ENCODE peak calls at places on chromosomes 12 and 14, in seven cellular contexts. U is ovary, X is sigmoid colon, J is NB4, S is esophagus squamous epithelium, M is A549, I is gastrocnemius medialis. W is an unnamed sample.

GRCh38 chr14:32627545-32628298 is 298.6 kb downstream of the AKAP6 start:
- DNase-seq in U (no peak), X (no peak), J (no peak), S (no peak), M (no peak), I (no peak), W (no peak)

GRCh38 chr14:102200690-102201368 is 61.1 kb downstream of the WDR20 start:
- DNase-seq in U (no peak), X (peak; percentile 55), J (no peak), S (no peak), M (no peak), I (no peak), W (no peak)

GRCh38 chr12:115648463-115648862 is 629.0 kb downstream of the MED13L start:
- DNase-seq in U (no peak), X (no peak), J (no peak), S (no peak), M (no peak), I (no peak), W (no peak)

GRCh38 chr12:126582231-126582630 is 1517.0 kb downstream of the AACS start:
- DNase-seq in U (no peak), X (no peak), J (no peak), S (no peak), M (no peak), I (no peak), W (peak; percentile 19)

GRCh38 chr12:69639400-69640016 is 28.8 kb upstream of the LRRC10 start:
- DNase-seq in U (peak; percentile 71), X (peak; percentile 70), J (peak; percentile 80), S (no peak), M (peak; percentile 82), I (no peak), W (peak; percentile 67)

GRCh38 chr14:61730756-61731373 is 31.4 kb upstream of the SNAPC1 start:
- DNase-seq in U (no peak), X (no peak), J (peak; percentile 28), S (no peak), M (no peak), I (no peak), W (no peak)

GRCh38 chr12:15728118-15728598 is 61.0 kb downstream of the EPS8 start:
- DNase-seq in U (no peak), X (no peak), J (no peak), S (no peak), M (peak; percentile 51), I (no peak), W (peak; percentile 15)

GRCh38 chr12:88579572-88579940 is 715 bp downstream of the KITLG start:
- DNase-seq in U (peak; percentile 67), X (peak; percentile 67), J (no peak), S (no peak), M (peak; percentile 51), I (no peak), W (peak; percentile 24)

GRCh38 chr12:29270446-29270845 is 110.5 kb downstream of the ERGIC2 start:
- DNase-seq in U (no peak), X (no peak), J (no peak), S (no peak), M (no peak), I (no peak), W (no peak)

GRCh38 chr14:85316701-85317100 is 213.2 kb upstream of the FLRT2 start:
- DNase-seq in U (no peak), X (no peak), J (no peak), S (no peak), M (no peak), I (no peak), W (no peak)

GRCh38 chr14:94722397-94722796 is 47.5 kb downstream of the GSC start:
- DNase-seq in U (no peak), X (no peak), J (no peak), S (no peak), M (no peak), I (no peak), W (no peak)

GRCh38 chr12:5197127-5197526 is 153.4 kb downstream of the KCNA5 start:
- DNase-seq in U (no peak), X (no peak), J (no peak), S (no peak), M (no peak), I (no peak), W (no peak)

GRCh38 chr12:54357802-54358619 is 6.3 kb downstream of the GPR84 start:
- DNase-seq in U (no peak), X (no peak), J (peak; percentile 53), S (no peak), M (no peak), I (no peak), W (no peak)

GRCh38 chr12:70719672-70720420 is 82.6 kb upstream of the PTPRB start:
- DNase-seq in U (no peak), X (peak; percentile 66), J (peak; percentile 34), S (no peak), M (no peak), I (no peak), W (no peak)

GRCh38 chr12:9619411-9620179 is 11.9 kb upstream of the KLRB1 start:
- DNase-seq in U (no peak), X (no peak), J (no peak), S (no peak), M (no peak), I (no peak), W (no peak)

GRCh38 chr12:50271724-50272247 is 11.5 kb downstream of the LIMA1 start:
- DNase-seq in U (no peak), X (no peak), J (no peak), S (no peak), M (no peak), I (no peak), W (no peak)

GRCh38 chr12:39575498-39575875 is 44.1 kb downstream of the ABCD2 start:
- DNase-seq in U (no peak), X (no peak), J (no peak), S (no peak), M (no peak), I (no peak), W (no peak)

GRCh38 chr14:74038015-74038859 is 19.1 kb downstream of the BBOF1 start:
- DNase-seq in U (no peak), X (no peak), J (peak; percentile 68), S (no peak), M (peak; percentile 62), I (no peak), W (peak; percentile 6)

GRCh38 chr12:106769078-106769477 is 5.4 kb upstream of the RIC8B start:
- DNase-seq in U (no peak), X (no peak), J (no peak), S (no peak), M (no peak), I (no peak), W (no peak)

GRCh38 chr14:105144231-105144665 is 24.3 kb downstream of the JAG2 start:
- DNase-seq in U (no peak), X (peak; percentile 41), J (no peak), S (no peak), M (no peak), I (peak; percentile 1), W (no peak)

GRCh38 chr14:64701660-64702059 is 2.6 kb upstream of the PLEKHG3 start:
- DNase-seq in U (no peak), X (peak; percentile 1), J (no peak), S (no peak), M (no peak), I (no peak), W (no peak)

GRCh38 chr14:28763914-28764848 is 2.4 kb upstream of the FOXG1 start:
- DNase-seq in U (no peak), X (no peak), J (no peak), S (no peak), M (no peak), I (no peak), W (no peak)

DNA sequence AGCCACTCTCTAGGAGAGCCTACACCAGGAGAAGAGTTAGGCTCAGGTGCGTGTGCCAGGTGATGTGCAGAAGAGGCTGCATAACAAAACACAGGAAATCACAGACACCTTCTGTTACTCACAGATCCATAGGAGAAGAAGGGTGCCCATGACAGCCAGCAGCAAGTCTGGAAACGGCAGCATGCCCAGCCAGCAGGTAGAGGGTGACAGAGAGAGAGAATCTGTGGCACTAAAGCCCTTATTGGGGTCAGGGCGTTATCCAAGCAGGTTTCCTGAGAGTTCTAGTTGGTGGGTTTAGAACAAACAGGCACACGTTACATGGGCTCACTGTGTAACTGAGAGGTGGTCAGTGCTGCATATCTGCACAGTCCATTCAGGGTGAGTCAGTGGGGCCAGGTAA is 14.9 kb upstream of the SLC8A3 start:
- DNase-seq in U (no peak), X (no peak), J (no peak), S (no peak), M (no peak), I (no peak), W (no peak)
- TF ChIP-seq POLR2A in U (no peak), X (no peak), J (no peak), S (no peak), M (no peak), I (no peak), W (no peak)

DNA sequence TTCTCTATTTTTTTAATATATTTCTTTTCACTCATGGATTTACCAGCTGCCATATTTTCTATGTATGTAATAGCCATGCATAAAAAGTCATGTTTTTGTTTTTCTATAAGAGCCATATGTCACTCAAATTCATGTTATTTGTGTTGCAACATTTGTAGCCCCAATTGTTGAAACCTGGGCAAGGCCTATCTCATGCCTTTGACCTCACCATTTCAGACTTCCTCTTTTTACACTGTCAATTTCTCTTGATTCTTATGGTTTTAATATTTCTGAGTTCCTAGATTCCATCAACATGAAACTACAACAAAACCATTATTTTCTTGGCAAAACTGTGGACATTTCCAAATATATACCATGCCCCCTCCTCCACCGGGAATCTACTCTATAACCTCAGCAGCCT is 647.5 kb downstream of the C12orf50 start:
- DNase-seq in U (no peak), X (no peak), J (peak; percentile 27), S (no peak), M (no peak), I (no peak), W (no peak)
- TF ChIP-seq POLR2A in U (no peak), X (no peak), J (no peak), S (no peak), M (no peak), I (no peak), W (no peak)

DNA sequence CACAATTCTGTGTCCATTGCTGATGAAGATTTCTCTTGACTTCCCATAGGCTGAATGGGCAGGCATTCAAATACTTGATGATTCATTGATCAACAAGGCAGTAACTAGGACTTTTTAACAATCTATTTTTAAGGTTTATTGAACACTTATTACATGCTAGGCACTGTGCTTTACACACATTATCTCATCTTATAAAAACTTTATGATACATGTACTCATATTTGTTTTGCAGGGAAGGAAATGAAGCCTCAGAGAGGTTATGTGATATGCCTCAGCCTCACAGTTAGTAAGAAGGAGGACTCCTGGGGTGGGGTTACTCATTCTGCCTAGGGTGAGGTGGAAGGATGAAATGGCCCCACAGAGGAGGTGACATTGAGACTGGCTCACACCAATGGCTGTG is 12.9 kb upstream of the EMP1 start:
- DNase-seq in U (no peak), X (no peak), J (no peak), S (no peak), M (no peak), I (no peak), W (no peak)
- TF ChIP-seq POLR2A in U (no peak), X (no peak), J (no peak), S (no peak), M (no peak), I (no peak), W (no peak)

GRCh38 chr12:123621619-123622530 is 11.6 kb downstream of the EIF2B1 start:
- DNase-seq in U (no peak), X (no peak), J (no peak), S (no peak), M (no peak), I (no peak), W (no peak)

GRCh38 chr12:123617580-123617979 is 15.7 kb downstream of the DDX55 start:
- DNase-seq in U (no peak), X (no peak), J (no peak), S (no peak), M (no peak), I (no peak), W (no peak)

GRCh38 chr12:123617144-123617543 is 15.2 kb downstream of the DDX55 start:
- DNase-seq in U (no peak), X (no peak), J (no peak), S (no peak), M (no peak), I (no peak), W (no peak)

GRCh38 chr12:123621101-123621500 is 12.4 kb downstream of the EIF2B1 start:
- DNase-seq in U (no peak), X (no peak), J (no peak), S (no peak), M (no peak), I (no peak), W (no peak)
- TF ChIP-seq POLR2A in U (no peak), X (no peak), J (no peak), S (no peak), M (no peak), I (no peak), W (no peak)

W was measured in H54.